ENCODE peak calls at places on chromosome 10, in ten cellular contexts. B is H9, N is trophoblast cell, F is mesenchymal stem cell, W is IMR-90, C is A549, Z is neural progenitor cell, T is PC-9, D is mesendoderm, J is astrocyte. U is an unnamed sample.

GRCh38 chr10:38010150-38010903 is at the start of gene ZNF33A:
- DNase-seq in W (peak; percentile 88), C (peak; percentile 96), B (peak; percentile 92), T (peak; percentile 75), Z (peak; percentile 91), F (no peak), J (peak; percentile 84), N (peak; percentile 96), D (peak; percentile 95), U (peak; percentile 92)

GRCh38 chr10:24561453-24561852 is 162.2 kb downstream of the ARHGAP21 start:
- DNase-seq in F (no peak), B (no peak), C (no peak), D (no peak), N (no peak), W (peak; percentile 4), T (no peak), Z (no peak), J (peak; percentile 15), U (peak; percentile 11)

GRCh38 chr10:52818019-52818418 is 45.4 kb upstream of the MBL2 start:
- DNase-seq in D (peak; percentile 90), N (no peak), J (peak; percentile 27), B (no peak), Z (peak; percentile 62), T (peak; percentile 64), C (peak; percentile 58), W (peak; percentile 59), F (peak; percentile 65), U (peak; percentile 67)

GRCh38 chr10:4918236-4918635 is 45.0 kb upstream of the AKR1C1 start:
- DNase-seq in F (no peak), J (no peak), C (no peak), B (no peak), Z (no peak), N (no peak), W (no peak), D (no peak), T (no peak), U (no peak)

GRCh38 chr10:103429647-103430046 is 22.5 kb downstream of the CALHM2 start:
- DNase-seq in C (no peak), N (no peak), Z (no peak), D (no peak), W (no peak), J (no peak), T (no peak), B (no peak), F (no peak), U (no peak)

GRCh38 chr10:122186822-122187810 is 84.0 kb upstream of the BTBD16 start:
- DNase-seq in N (no peak), C (no peak), T (no peak), B (no peak), Z (no peak), W (peak; percentile 34), D (no peak), J (no peak), F (no peak), U (peak; percentile 31)

GRCh38 chr10:87578160-87578559 is 73.5 kb downstream of the MINPP1 start:
- DNase-seq in F (no peak), Z (no peak), J (no peak), T (no peak), N (no peak), C (no peak), D (no peak), W (no peak), B (no peak), U (no peak)

GRCh38 chr10:117005454-117006055 is 568 bp upstream of the SHTN1 start:
- DNase-seq in C (peak; percentile 74), Z (peak; percentile 75), N (peak; percentile 11), T (no peak), J (no peak), F (peak; percentile 29), B (peak; percentile 65), W (no peak), D (peak; percentile 64), U (no peak)

GRCh38 chr10:91700788-91701444 is 68.0 kb upstream of the PPP1R3C start:
- DNase-seq in C (peak; percentile 7), Z (no peak), F (peak; percentile 38), W (peak; percentile 81), T (no peak), B (no peak), N (no peak), D (no peak), J (peak; percentile 74), U (peak; percentile 78)

GRCh38 chr10:33052476-33052875 is 94.4 kb upstream of the ITGB1 start:
- DNase-seq in C (no peak), N (no peak), W (no peak), Z (no peak), J (no peak), F (no peak), T (no peak), D (no peak), B (no peak), U (no peak)

DNA sequence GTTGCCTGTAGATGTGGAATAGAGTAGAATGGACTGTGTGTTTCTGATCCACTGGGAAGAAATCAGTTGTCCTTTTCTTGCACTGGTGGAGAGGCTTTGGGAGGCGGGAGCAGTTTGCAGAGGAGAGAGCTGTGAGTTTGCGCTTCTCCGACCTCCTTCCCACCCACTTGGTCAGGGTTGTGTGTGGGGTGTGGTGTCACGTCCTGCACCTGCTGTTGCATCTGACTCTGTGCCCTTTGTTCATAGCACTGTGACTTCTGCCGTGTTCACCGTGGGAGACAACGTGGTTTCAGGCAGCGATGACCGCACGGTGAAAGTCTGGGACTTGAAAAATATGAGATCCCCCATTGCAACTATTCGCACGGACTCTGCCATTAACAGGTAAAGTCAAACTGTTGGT is 67.8 kb downstream of the WDR37 start:
- DNase-seq in W (no peak), T (no peak), C (no peak), Z (no peak), B (no peak), J (no peak), N (no peak), F (no peak), D (no peak), U (no peak)
- H3K4me2 ChIP-seq in W (no peak overlapping the region), T (no peak overlapping the region), C (no peak overlapping the region), Z (no peak overlapping the region), B (no peak overlapping the region), J (no peak overlapping the region), N (no peak overlapping the region), F (no peak overlapping the region), D (no peak overlapping the region), U (no peak overlapping the region)

GRCh38 chr10:110682348-110682747 is 38.2 kb downstream of the RBM20 start:
- DNase-seq in Z (no peak), J (no peak), N (no peak), D (no peak), B (no peak), W (no peak), C (no peak), F (no peak), T (no peak), U (no peak)

GRCh38 chr10:110684800-110685446 is 40.8 kb downstream of the RBM20 start:
- DNase-seq in N (no peak), J (peak; percentile 57), C (no peak), F (peak; percentile 70), B (peak; percentile 59), Z (no peak), W (peak; percentile 85), T (no peak), D (no peak), U (peak; percentile 73)

GRCh38 chr10:110679633-110680472 is 35.7 kb downstream of the RBM20 start:
- DNase-seq in W (no peak), N (no peak), D (no peak), C (no peak), B (no peak), J (no peak), Z (no peak), T (no peak), F (no peak), U (no peak)

GRCh38 chr10:110680473-110681020 is 36.4 kb downstream of the RBM20 start:
- DNase-seq in W (no peak), F (no peak), C (no peak), N (no peak), B (no peak), Z (no peak), T (no peak), J (no peak), D (no peak), U (no peak)

GRCh38 chr10:110681023-110681681 is 37.0 kb downstream of the RBM20 start:
- DNase-seq in B (peak; percentile 79), N (peak; percentile 25), T (no peak), D (peak; percentile 91), F (peak; percentile 51), J (no peak), W (peak; percentile 31), C (peak; percentile 57), Z (peak; percentile 82), U (peak; percentile 36)
- H3K4me2 ChIP-seq in B (no peak overlapping the region), N (no peak overlapping the region), T (no peak overlapping the region), D (no peak overlapping the region), F (no peak overlapping the region), J (no peak overlapping the region), W (no peak overlapping the region), C (no peak overlapping the region), Z (no peak overlapping the region), U (no peak overlapping the region)

DNA sequence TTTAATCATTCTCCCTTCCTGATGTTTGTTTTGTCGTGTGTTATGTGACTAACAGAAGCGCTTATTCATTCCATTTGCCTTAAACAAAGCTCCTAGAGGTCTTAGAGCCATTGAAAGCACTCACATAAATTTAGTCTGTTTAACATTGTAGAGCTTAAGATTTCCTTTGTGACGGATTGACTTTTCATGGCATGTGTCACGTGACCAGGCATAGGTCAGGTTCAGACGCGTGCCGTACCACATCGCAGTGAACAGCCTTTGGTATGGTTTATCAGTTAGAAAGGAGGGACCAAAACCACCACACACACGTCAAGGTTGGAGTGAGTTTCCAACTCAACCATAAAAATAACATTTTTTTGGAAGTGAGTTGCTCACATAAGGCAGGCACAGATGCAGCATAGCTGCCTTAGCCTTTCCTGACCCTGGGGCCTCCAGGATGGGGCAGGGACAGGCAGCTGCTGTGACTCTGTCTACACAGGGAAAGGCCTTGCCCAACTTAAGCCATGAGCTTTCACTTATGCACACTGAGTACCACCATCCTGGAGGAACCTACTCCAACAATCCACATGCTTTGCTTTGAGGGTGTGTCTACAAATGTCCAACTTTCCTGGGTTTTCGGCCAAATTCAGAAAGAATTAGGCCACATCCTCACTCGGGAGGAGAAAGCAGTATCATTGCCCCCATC is 55.5 kb downstream of the WDFY4 start:
- DNase-seq in F (no peak), Z (no peak), N (no peak), T (no peak), D (no peak), B (no peak), W (no peak), J (no peak), C (no peak), U (no peak)
- H3K4me2 ChIP-seq in F (no peak overlapping the region), Z (no peak overlapping the region), N (no peak overlapping the region), T (no peak overlapping the region), D (no peak overlapping the region), B (no peak overlapping the region), W (no peak overlapping the region), J (no peak overlapping the region), C (no peak overlapping the region), U (no peak overlapping the region)

DNA sequence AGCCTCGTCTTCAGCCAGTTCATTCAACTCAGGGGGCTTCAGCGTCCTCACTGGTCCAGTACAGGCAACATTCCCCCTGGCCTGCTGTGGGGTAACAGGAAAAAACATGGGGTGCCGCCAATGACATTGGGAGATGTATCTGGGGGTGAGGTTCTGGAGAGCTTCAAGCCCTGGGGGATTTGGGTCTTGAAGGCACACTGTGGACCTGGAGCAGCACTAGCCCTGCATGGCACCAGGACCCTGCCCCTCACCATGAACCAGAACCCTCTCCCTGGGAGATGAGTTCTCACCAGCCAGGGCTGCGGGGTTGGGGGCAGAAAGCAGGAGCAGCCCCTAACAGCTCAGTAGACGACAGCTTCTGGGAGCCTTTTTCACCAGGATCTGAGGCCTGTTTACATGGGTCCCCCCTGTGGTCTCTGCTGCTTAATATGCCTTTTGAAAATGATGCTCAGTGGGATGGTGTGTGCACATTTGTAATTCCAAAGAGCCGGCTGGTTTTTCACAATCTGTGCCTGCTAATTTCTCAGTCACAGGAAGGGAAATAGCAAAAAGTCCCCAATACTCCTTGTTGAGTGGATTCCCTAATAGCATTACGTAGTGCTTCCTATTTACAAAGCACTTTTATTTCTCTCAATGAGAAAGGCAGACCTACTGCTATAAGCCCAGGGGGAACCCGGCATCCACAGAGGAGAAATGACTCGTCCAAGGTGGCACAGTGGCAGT is 509.5 kb downstream of the RPS24 start:
- DNase-seq in Z (no peak), N (no peak), B (no peak), J (no peak), C (no peak), F (no peak), T (peak; percentile 27), W (no peak), D (no peak), U (no peak)
- H3K4me2 ChIP-seq in Z (no peak overlapping the region), N (no peak overlapping the region), B (no peak overlapping the region), J (peak overlapping the region; percentile 66), C (no peak overlapping the region), F (no peak overlapping the region), T (no peak overlapping the region), W (peak overlapping the region; percentile 23), D (no peak overlapping the region), U (peak overlapping the region; percentile 27)